ENCODE peak calls at places on chromosomes 16 and 17, in seven cellular contexts. O is neural crest cell; Z is activated CD8-positive, alpha-beta memory T cell treated with anti-CD3 and anti-CD28 coated beads, Interleukin-2, amount 50 U/mL, for 4 hours; Y is activated CD4-positive, alpha-beta T cell treated with anti-CD3 and anti-CD28 coated beads, Interleukin-2, amount 10 ng/mL, durations not matched to agents 7 days and 5 days; L is CD8-positive, alpha-beta memory T cell; V is nephron progenitor cell; K is cardiac septum. S is an unnamed sample.

GRCh38 chr16:84062734-84063640 is 20.4 kb upstream of the SLC38A8 start:
- DNase-seq in K (peak; percentile 91), Z (peak; percentile 59), O (peak; percentile 94), V (peak; percentile 90), Y (peak; percentile 65), L (peak; percentile 42), S (peak; percentile 98)

GRCh38 chr17:72297326-72298115 is 176.7 kb downstream of the SOX9 start:
- DNase-seq in Y (no peak), V (no peak), K (no peak), Z (no peak), O (no peak), L (no peak), S (no peak)

GRCh38 chr17:12395733-12396354 is 269.8 kb upstream of the MYOCD start:
- DNase-seq in O (peak; percentile 27), V (peak; percentile 31), Z (no peak), Y (no peak), K (no peak), L (no peak), S (peak; percentile 32)

GRCh38 chr16:73048292-73049050 is 543 bp upstream of the ZFHX3 start:
- DNase-seq in Y (no peak), L (no peak), O (peak; percentile 79), V (peak; percentile 75), K (peak; percentile 83), Z (no peak), S (peak; percentile 86)

GRCh38 chr16:75087040-75087979 is 29.3 kb downstream of the LDHD start:
- DNase-seq in V (no peak), Z (no peak), K (no peak), Y (no peak), L (no peak), O (no peak), S (peak; percentile 57)

GRCh38 chr17:30388321-30389179 is 9.8 kb downstream of the CPD start:
- DNase-seq in K (no peak), Z (no peak), V (peak; percentile 21), O (no peak), Y (no peak), L (no peak), S (no peak)

GRCh38 chr16:66137853-66138252 is 228.6 kb upstream of the CDH5 start:
- DNase-seq in K (no peak), Z (no peak), O (no peak), Y (no peak), L (no peak), V (no peak), S (no peak)

GRCh38 chr16:4460936-4461249 is 13.5 kb downstream of the NMRAL1 start:
- DNase-seq in L (no peak), Y (no peak), K (no peak), V (no peak), Z (no peak), O (no peak), S (no peak)

GRCh38 chr17:40019140-40019991 is 4.1 kb downstream of the CSF3 start:
- DNase-seq in Z (no peak), K (no peak), L (no peak), V (no peak), Y (no peak), O (no peak), S (no peak)

GRCh38 chr17:77826132-77826873 is 132.2 kb upstream of the TNRC6C start:
- DNase-seq in O (no peak), Y (no peak), V (no peak), K (peak; percentile 35), Z (no peak), L (no peak), S (no peak)

GRCh38 chr17:83125515-83126274 is 46.3 kb downstream of the METRNL start:
- DNase-seq in L (peak; percentile 63), O (no peak), Y (no peak), K (peak; percentile 73), Z (no peak), V (no peak), S (no peak)

GRCh38 chr16:65908568-65908967 is 457.9 kb upstream of the CDH5 start:
- DNase-seq in K (no peak), V (peak; percentile 26), Z (no peak), O (peak; percentile 53), L (no peak), Y (no peak), S (peak; percentile 18)

GRCh38 chr17:77010667-77011066 is 130.1 kb upstream of the SEC14L1 start:
- DNase-seq in O (no peak), Y (no peak), V (no peak), Z (no peak), L (no peak), K (no peak), S (no peak)

GRCh38 chr16:73504591-73504990 is 456.7 kb upstream of the ZFHX3 start:
- DNase-seq in Y (no peak), O (no peak), K (no peak), L (no peak), V (no peak), Z (no peak), S (no peak)

GRCh38 chr16:2474877-2475412 is at the start of gene TBC1D24:
- DNase-seq in Z (peak; percentile 83), Y (peak; percentile 72), K (peak; percentile 92), L (peak; percentile 74), O (peak; percentile 79), V (peak; percentile 95), S (peak; percentile 83)

GRCh38 chr17:45146616-45147101 is 1.6 kb upstream of the HEXIM1 start:
- DNase-seq in V (no peak), Z (no peak), Y (no peak), O (no peak), K (no peak), L (no peak), S (no peak)

GRCh38 chr17:42097691-42098661 is at the start of gene ZNF385C:
- DNase-seq in Y (peak; percentile 21), Z (peak; percentile 57), K (no peak), V (peak; percentile 66), L (no peak), O (no peak), S (no peak)

GRCh38 chr17:9064311-9064834 is 43.1 kb downstream of the NTN1 start:
- DNase-seq in O (no peak), K (no peak), Z (no peak), V (no peak), L (no peak), Y (no peak), S (no peak)

S was measured in ELF-1.